ENCODE peak calls at places on chromosomes 1 and 21, in six cellular contexts. P is astrocyte of the spinal cord; W is HFF-Myc; H is CD4-positive, alpha-beta T cell; U is foreskin keratinocyte; B is PC-3. N is an unnamed sample.

GRCh38 chr1:232988572-232989040 is 38.2 kb downstream of the NTPCR start:
- DNase-seq in W (peak; percentile 53), B (peak; percentile 79), U (peak; percentile 68), P (peak; percentile 64), H (no peak), N (no peak)

GRCh38 chr1:109557520-109557919 is 9.1 kb downstream of the GNAI3 start:
- DNase-seq in W (no peak), U (no peak), H (no peak), B (no peak), P (no peak), N (no peak)

GRCh38 chr21:37710555-37711293 is 205.5 kb downstream of the KCNJ6 start:
- DNase-seq in U (no peak), P (no peak), H (no peak), W (peak; percentile 79), B (peak; percentile 43), N (no peak)

GRCh38 chr21:32414579-32415358 is 2.3 kb downstream of the EVA1C start:
- DNase-seq in P (peak; percentile 67), W (no peak), U (no peak), B (peak; percentile 61), H (no peak), N (no peak)

GRCh38 chr1:70847013-70847412 is 200.6 kb downstream of the PTGER3 start:
- DNase-seq in U (no peak), H (no peak), P (no peak), B (no peak), W (no peak), N (no peak)

GRCh38 chr1:6275826-6276764 is 15.2 kb upstream of the GPR153 start:
- DNase-seq in B (no peak), H (no peak), W (peak; percentile 87), P (peak; percentile 56), U (no peak), N (no peak)

GRCh38 chr1:7046314-7046713 is 261.1 kb downstream of the CAMTA1 start:
- DNase-seq in W (peak; percentile 51), P (peak; percentile 76), B (peak; percentile 59), U (peak; percentile 32), H (no peak), N (peak; percentile 64)

GRCh38 chr1:163365186-163365585 is 43.4 kb downstream of the NUF2 start:
- DNase-seq in W (no peak), U (no peak), P (no peak), B (no peak), H (no peak), N (no peak)

GRCh38 chr1:203284411-203285208 is 20.7 kb upstream of the BTG2 start:
- DNase-seq in W (no peak), P (no peak), B (no peak), H (no peak), U (no peak), N (no peak)

GRCh38 chr1:21490774-21491482 is 18.3 kb upstream of the ALPL start:
- DNase-seq in B (peak; percentile 78), W (peak; percentile 37), H (no peak), P (peak; percentile 53), U (no peak), N (no peak)

GRCh38 chr1:165287781-165288180 is 68.7 kb downstream of the LMX1A start:
- DNase-seq in W (no peak), H (no peak), U (no peak), P (no peak), B (no peak), N (no peak)

GRCh38 chr1:119659628-119660027 is 11.6 kb upstream of the ZNF697 start:
- DNase-seq in B (no peak), W (no peak), P (no peak), H (no peak), U (no peak), N (no peak)

GRCh38 chr1:29197590-29197924 is 15.9 kb upstream of the SRSF4 start:
- DNase-seq in P (peak; percentile 59), U (no peak), H (peak; percentile 24), W (no peak), B (peak; percentile 60), N (peak; percentile 27)

GRCh38 chr1:26409191-26409751 is 1.3 kb upstream of the LIN28A start:
- DNase-seq in W (no peak), H (no peak), P (no peak), B (no peak), U (no peak), N (peak; percentile 73)

GRCh38 chr1:125086611-125087010 is 3901.8 kb downstream of the SRGAP2C start:
- DNase-seq in B (no peak), U (no peak), W (no peak), P (no peak), H (no peak), N (no peak)

GRCh38 chr1:54540891-54541290 is 7.1 kb upstream of the ACOT11 start:
- DNase-seq in U (no peak), B (no peak), H (no peak), W (no peak), P (no peak), N (no peak)

GRCh38 chr1:42330215-42330614 is 4.8 kb downstream of the FOXJ3 start:
- DNase-seq in W (no peak), B (no peak), H (no peak), P (no peak), U (no peak), N (no peak)

GRCh38 chr1:213980906-213981305 is 6.9 kb upstream of the PROX1 start:
- DNase-seq in P (no peak), B (no peak), U (no peak), W (no peak), H (no peak), N (no peak)

GRCh38 chr1:213977909-213978308 is 9.9 kb upstream of the PROX1 start:
- DNase-seq in U (no peak), H (no peak), P (no peak), B (no peak), W (no peak), N (no peak)

GRCh38 chr1:213982515-213982813 is 5.3 kb upstream of the PROX1 start:
- DNase-seq in H (no peak), P (no peak), W (no peak), U (no peak), B (no peak), N (no peak)

GRCh38 chr1:213977486-213977842 is 10.3 kb upstream of the PROX1 start:
- DNase-seq in U (no peak), H (no peak), W (no peak), B (no peak), P (peak; percentile 39), N (no peak)

GRCh38 chr1:213979751-213980605 is 7.8 kb upstream of the PROX1 start:
- DNase-seq in P (no peak), B (no peak), H (no peak), W (no peak), U (no peak), N (no peak)
- TF ChIP-seq CTCF in P (no peak), B (no peak), H (no peak), W (no peak), U (no peak), N (no peak)

DNA sequence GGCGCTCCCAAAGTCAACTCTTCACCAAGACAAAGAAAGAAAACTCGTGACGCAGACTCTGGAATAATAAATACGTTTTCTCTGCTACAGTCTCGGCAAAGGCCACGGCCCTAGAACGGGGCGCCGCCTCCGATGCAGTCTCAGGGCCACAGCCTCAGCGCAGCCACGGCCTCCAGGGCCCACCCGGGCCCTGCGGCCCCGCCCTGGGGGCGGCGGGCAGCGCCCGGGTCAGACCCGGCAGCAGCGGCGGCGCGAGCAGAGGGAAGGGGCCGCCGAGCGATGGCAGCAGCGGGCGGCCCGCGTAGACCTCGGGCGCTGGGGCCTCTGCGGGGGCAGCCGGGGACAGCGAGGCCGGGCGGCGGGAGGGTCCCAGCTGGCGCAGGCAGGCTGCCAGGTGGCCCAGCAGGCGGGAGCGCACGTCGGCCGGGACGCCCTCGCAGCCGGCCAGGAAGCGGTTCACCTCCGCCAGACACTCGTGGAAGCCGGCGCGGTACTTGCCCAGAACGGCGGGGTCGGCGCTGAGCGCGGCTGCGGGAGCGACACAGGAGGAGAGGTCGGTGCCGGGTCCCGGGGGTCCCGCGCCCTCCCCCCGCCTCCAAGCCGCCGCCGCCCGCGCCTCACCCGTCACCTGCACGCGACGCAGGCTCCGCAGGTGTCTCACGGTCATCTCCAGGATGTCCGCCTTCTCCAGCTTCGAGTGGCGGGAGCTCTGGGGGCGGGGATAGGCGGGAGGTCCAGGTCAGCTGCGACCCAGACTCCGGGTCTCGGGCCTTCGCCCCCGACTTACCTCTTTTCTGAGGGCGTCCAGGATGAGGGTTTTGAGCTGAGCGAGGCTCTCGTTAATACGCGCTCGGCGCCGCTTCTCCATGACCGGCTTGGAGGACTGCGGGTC is 746 bp downstream of the HES4 start:
- DNase-seq in U (no peak), P (peak; percentile 38), B (peak; percentile 65), H (peak; percentile 36), W (no peak), N (peak; percentile 39)
- TF ChIP-seq CTCF in U (peak; percentile 24), P (no peak), B (no peak), H (no peak), W (no peak), N (no peak)

GRCh38 chr1:112247036-112247597 is 148.9 kb upstream of the CTTNBP2NL start:
- DNase-seq in P (no peak), W (no peak), B (no peak), H (no peak), U (no peak), N (no peak)
- TF ChIP-seq CTCF in P (no peak), W (no peak), B (no peak), H (no peak), U (no peak), N (no peak)

GRCh38 chr1:198909973-198910372 is 271.1 kb downstream of the PTPRC start:
- DNase-seq in H (no peak), U (no peak), P (peak; percentile 70), W (no peak), B (no peak), N (no peak)
- TF ChIP-seq CTCF in H (no peak), U (no peak), P (peak; percentile 5), W (no peak), B (no peak), N (no peak)

DNA sequence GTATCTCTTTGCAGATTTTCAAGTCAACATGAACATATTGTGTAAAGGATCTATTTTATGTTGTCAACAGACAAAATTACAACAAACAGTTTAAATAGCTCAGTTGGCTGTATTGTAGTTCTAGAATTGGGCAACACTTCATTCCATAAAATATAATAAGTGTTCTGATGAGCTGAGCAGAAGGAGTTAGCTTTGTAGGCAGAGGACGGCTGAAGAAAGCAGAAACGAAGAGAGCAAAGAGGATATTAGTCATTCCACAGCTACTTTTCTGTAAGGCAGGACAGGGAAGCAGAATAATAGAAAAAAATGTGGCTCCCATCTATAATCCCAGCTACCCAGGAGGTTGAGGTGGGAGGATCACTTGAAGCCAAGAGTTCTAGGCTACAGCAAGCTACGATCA is 20.2 kb upstream of the IVNS1ABP start:
- DNase-seq in H (no peak), P (peak; percentile 40), U (no peak), B (no peak), W (no peak), N (no peak)
- TF ChIP-seq CTCF in H (no peak), P (no peak), U (no peak), B (no peak), W (no peak), N (no peak)

DNA sequence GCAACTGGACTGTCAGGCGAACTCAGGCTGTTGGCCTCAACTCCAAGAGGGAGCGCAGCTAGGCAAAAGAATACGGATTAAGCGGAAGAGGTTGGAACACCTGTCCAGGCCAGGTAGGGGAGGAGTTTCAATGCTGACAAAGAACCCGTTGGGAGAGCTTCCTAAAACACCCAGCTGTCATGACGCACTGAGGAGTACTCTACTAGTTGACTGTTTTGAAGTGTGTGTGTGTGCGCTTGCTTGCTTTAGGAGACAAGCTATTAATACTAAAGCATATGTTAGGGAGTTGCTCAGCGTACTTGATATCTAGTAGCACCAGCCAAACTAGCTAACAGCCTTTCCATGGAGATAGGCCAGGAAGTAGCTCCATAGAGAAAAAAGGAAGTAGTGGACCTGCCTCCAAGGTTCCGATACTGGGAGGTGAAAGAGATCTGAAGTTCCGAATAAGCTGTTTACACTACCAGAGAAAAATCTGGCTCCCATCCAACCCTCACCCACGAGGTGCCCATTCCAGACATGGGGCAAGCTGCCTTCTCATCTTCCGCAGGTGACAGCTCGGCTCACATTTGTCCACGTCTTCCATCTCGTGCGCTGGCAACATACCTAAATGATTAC is 974 bp upstream of the FNBP1L start:
- DNase-seq in P (no peak), H (no peak), U (peak; percentile 87), W (no peak), B (peak; percentile 57), N (no peak)
- TF ChIP-seq CTCF in P (no peak), H (no peak), U (peak; percentile 43), W (no peak), B (no peak), N (no peak)

N was measured in endothelial cell.